ENCODE peak calls at places on chromosomes 16 and 17, in six cellular contexts. One of them, this sample, is unnamed.

GRCh38 chr17:49472527-49472926 is 22.6 kb upstream of the NGFR start:
- DNase-seq in H54: no peak
- DNase-seq in esophagus squamous epithelium: no peak
- DNase-seq in tibial nerve: no peak
- DNase-seq in transverse colon: no peak
- DNase-seq in IMR-90: no peak
- DNase-seq in this sample: no peak

GRCh38 chr17:79280822-79281572 is 206.4 kb downstream of the ENGASE start:
- DNase-seq in H54: no peak
- DNase-seq in esophagus squamous epithelium: no peak
- DNase-seq in tibial nerve: no peak
- DNase-seq in transverse colon: no peak
- DNase-seq in IMR-90: no peak
- DNase-seq in this sample: no peak

GRCh38 chr16:4179020-4179419 is 62.8 kb upstream of the ADCY9 start:
- DNase-seq in H54: peak
- DNase-seq in esophagus squamous epithelium: no peak
- DNase-seq in tibial nerve: no peak
- DNase-seq in transverse colon: peak
- DNase-seq in IMR-90: peak
- DNase-seq in this sample: no peak

GRCh38 chr16:22174642-22175041 is 12.3 kb downstream of the SDR42E2 start:
- DNase-seq in H54: no peak
- DNase-seq in esophagus squamous epithelium: no peak
- DNase-seq in tibial nerve: no peak
- DNase-seq in transverse colon: no peak
- DNase-seq in IMR-90: no peak
- DNase-seq in this sample: no peak

GRCh38 chr17:34581446-34582184 is 2.2 kb downstream of the TMEM132E start:
- DNase-seq in H54: no peak
- DNase-seq in esophagus squamous epithelium: no peak
- DNase-seq in tibial nerve: no peak
- DNase-seq in transverse colon: no peak
- DNase-seq in IMR-90: no peak
- DNase-seq in this sample: no peak

GRCh38 chr17:6684881-6685767 is 28.0 kb downstream of the SLC13A5 start:
- DNase-seq in H54: no peak
- DNase-seq in esophagus squamous epithelium: no peak
- DNase-seq in tibial nerve: no peak
- DNase-seq in transverse colon: no peak
- DNase-seq in IMR-90: no peak
- DNase-seq in this sample: no peak

GRCh38 chr16:8645831-8646230 is 24.3 kb downstream of the METTL22 start:
- DNase-seq in H54: no peak
- DNase-seq in esophagus squamous epithelium: no peak
- DNase-seq in tibial nerve: no peak
- DNase-seq in transverse colon: no peak
- DNase-seq in IMR-90: no peak
- DNase-seq in this sample: no peak

GRCh38 chr17:76458580-76459490 is 5.9 kb upstream of the UBE2O start:
- DNase-seq in H54: peak
- DNase-seq in esophagus squamous epithelium: no peak
- DNase-seq in tibial nerve: no peak
- DNase-seq in transverse colon: peak
- DNase-seq in IMR-90: peak
- DNase-seq in this sample: peak

GRCh38 chr17:62898239-62898864 is 67.7 kb upstream of the TANC2 start:
- DNase-seq in H54: no peak
- DNase-seq in esophagus squamous epithelium: no peak
- DNase-seq in tibial nerve: no peak
- DNase-seq in transverse colon: no peak
- DNase-seq in IMR-90: no peak
- DNase-seq in this sample: no peak

GRCh38 chr17:76530489-76530814 is 7.1 kb downstream of the CYGB start:
- DNase-seq in H54: no peak
- DNase-seq in esophagus squamous epithelium: no peak
- DNase-seq in tibial nerve: no peak
- DNase-seq in transverse colon: no peak
- DNase-seq in IMR-90: no peak
- DNase-seq in this sample: no peak

GRCh38 chr17:62802531-62803205 is 5.4 kb downstream of the MARCHF10 start:
- DNase-seq in H54: no peak
- DNase-seq in esophagus squamous epithelium: no peak
- DNase-seq in tibial nerve: no peak
- DNase-seq in transverse colon: no peak
- DNase-seq in IMR-90: no peak
- DNase-seq in this sample: no peak

GRCh38 chr16:50988441-50988840 is 162.6 kb downstream of the SALL1 start:
- DNase-seq in H54: no peak
- DNase-seq in esophagus squamous epithelium: no peak
- DNase-seq in tibial nerve: no peak
- DNase-seq in transverse colon: no peak
- DNase-seq in IMR-90: no peak
- DNase-seq in this sample: no peak

GRCh38 chr17:72118588-72119279 is 2.1 kb upstream of the SOX9 start:
- DNase-seq in H54: peak
- DNase-seq in esophagus squamous epithelium: no peak
- DNase-seq in tibial nerve: no peak
- DNase-seq in transverse colon: peak
- DNase-seq in IMR-90: peak
- DNase-seq in this sample: peak

GRCh38 chr16:12057276-12057675 is 80.7 kb downstream of the SNX29 start:
- DNase-seq in H54: no peak
- DNase-seq in esophagus squamous epithelium: no peak
- DNase-seq in tibial nerve: no peak
- DNase-seq in transverse colon: peak
- DNase-seq in IMR-90: peak
- DNase-seq in this sample: no peak

GRCh38 chr16:89195521-89196171 is 4.7 kb downstream of the SLC22A31 start:
- DNase-seq in H54: no peak
- DNase-seq in esophagus squamous epithelium: no peak
- DNase-seq in tibial nerve: no peak
- DNase-seq in transverse colon: no peak
- DNase-seq in IMR-90: no peak
- DNase-seq in this sample: no peak

GRCh38 chr16:85626191-85626951 is 13.2 kb downstream of the GSE1 start:
- DNase-seq in H54: no peak
- DNase-seq in esophagus squamous epithelium: no peak
- DNase-seq in tibial nerve: no peak
- DNase-seq in transverse colon: no peak
- DNase-seq in IMR-90: no peak
- DNase-seq in this sample: no peak

GRCh38 chr17:5019475-5019956 is 15.7 kb downstream of the SLC52A1 start:
- DNase-seq in H54: peak
- DNase-seq in esophagus squamous epithelium: no peak
- DNase-seq in tibial nerve: no peak
- DNase-seq in transverse colon: no peak
- DNase-seq in IMR-90: peak
- DNase-seq in this sample: peak

GRCh38 chr16:4272114-4272954 is 489 bp downstream of the TFAP4 start:
- DNase-seq in H54: peak
- DNase-seq in esophagus squamous epithelium: no peak
- DNase-seq in tibial nerve: no peak
- DNase-seq in transverse colon: peak
- DNase-seq in IMR-90: no peak
- DNase-seq in this sample: peak

GRCh38 chr17:58238147-58238634 is at the start of gene LPO:
- DNase-seq in H54: no peak
- DNase-seq in esophagus squamous epithelium: no peak
- DNase-seq in tibial nerve: no peak
- DNase-seq in transverse colon: no peak
- DNase-seq in IMR-90: no peak
- DNase-seq in this sample: no peak

GRCh38 chr16:20850981-20851380 is 44.7 kb downstream of the REXO5 start:
- DNase-seq in H54: no peak
- DNase-seq in esophagus squamous epithelium: no peak
- DNase-seq in tibial nerve: no peak
- DNase-seq in transverse colon: no peak
- DNase-seq in IMR-90: peak
- DNase-seq in this sample: no peak

GRCh38 chr17:888998-889401 is 90.6 kb downstream of the NXN start:
- DNase-seq in H54: no peak
- DNase-seq in esophagus squamous epithelium: no peak
- DNase-seq in tibial nerve: no peak
- DNase-seq in transverse colon: no peak
- DNase-seq in IMR-90: no peak
- DNase-seq in this sample: no peak

GRCh38 chr17:4594406-4595349 is 10.3 kb downstream of the SMTNL2 start:
- DNase-seq in H54: no peak
- DNase-seq in esophagus squamous epithelium: no peak
- DNase-seq in tibial nerve: no peak
- DNase-seq in transverse colon: peak
- DNase-seq in IMR-90: no peak
- DNase-seq in this sample: no peak

GRCh38 chr17:71803656-71804284 is 317.1 kb upstream of the SOX9 start:
- DNase-seq in H54: no peak
- DNase-seq in esophagus squamous epithelium: no peak
- DNase-seq in tibial nerve: no peak
- DNase-seq in transverse colon: no peak
- DNase-seq in IMR-90: no peak
- DNase-seq in this sample: no peak

GRCh38 chr17:65559802-65560627 is 1.4 kb downstream of the AXIN2 start:
- DNase-seq in H54: no peak
- DNase-seq in esophagus squamous epithelium: no peak
- DNase-seq in tibial nerve: peak
- DNase-seq in transverse colon: peak
- DNase-seq in IMR-90: no peak
- DNase-seq in this sample: no peak

DNA sequence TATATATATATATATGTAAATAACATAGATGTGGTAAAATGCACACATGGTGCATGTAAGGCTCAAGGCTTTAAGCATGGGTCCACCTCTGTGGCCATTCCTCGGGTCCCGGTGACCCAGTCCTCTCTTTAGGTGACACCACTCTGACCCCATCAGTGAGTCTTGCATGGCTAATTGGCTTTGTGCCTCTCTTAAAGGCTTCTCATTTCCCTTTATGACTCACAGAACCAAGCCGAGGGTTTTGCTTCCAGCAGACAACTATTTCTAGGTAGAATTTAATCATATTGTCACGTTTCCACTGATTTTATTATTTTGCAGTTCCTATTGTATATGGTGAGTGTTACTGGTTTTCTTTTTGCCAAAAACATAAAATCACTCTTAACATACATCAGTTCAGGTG is 59.7 kb downstream of the PLCG2 start:
- DNase-seq in H54: peak
- DNase-seq in esophagus squamous epithelium: no peak
- DNase-seq in tibial nerve: no peak
- DNase-seq in transverse colon: no peak
- DNase-seq in IMR-90: peak
- DNase-seq in this sample: no peak
- TF ChIP-seq POLR2A in H54: no peak
- TF ChIP-seq POLR2A in esophagus squamous epithelium: no peak
- TF ChIP-seq POLR2A in tibial nerve: no peak
- TF ChIP-seq POLR2A in transverse colon: no peak
- TF ChIP-seq POLR2A in IMR-90: no peak
- TF ChIP-seq POLR2A in this sample: no peak

DNA sequence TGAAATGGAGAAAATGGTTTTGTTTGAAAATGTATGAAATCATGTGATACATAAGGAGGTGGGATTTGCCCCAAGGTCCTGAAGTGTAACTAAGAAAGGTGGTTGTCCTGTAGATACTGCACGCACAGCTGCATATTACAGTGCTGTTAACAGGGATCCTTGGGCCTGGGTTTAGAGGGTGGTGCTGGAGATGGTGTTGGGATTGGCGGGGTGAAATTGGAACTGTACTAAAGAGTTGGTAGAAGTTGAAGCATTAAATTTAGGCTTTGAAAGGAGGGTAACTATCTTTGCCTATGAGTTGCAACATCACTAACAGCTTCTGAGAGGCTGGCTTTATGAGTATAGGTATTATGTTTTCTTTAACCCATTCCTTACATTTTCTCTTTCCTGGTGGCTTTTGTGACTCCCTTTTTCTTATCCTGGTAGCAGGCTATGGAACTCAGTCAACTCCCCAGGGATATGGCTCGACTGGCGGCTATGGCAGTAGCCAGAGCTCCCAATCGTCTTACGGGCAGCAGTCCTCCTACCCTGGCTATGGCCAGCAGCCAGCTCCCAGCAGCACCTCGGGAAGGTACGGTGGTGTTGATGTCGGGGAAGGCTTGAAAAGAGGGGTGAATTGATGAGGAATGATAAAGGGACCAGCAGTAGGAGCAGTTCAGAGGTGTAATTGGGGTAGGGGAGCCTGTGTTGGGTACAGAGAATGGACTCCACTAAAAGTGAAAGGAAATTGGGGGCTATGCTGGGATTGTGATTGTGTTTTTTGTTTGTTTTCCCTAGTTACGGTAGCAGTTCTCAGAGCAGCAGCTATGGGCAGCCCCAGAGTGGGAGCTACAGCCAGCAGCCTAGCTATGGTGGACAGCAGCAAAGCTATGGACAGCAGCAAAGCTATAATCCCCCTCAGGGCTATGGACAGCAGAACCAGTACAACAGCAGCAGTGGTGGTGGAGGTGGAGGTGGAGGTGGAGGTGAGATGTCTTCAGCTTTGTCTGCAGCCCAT is 3.8 kb downstream of the FUS start:
- DNase-seq in H54: no peak
- DNase-seq in esophagus squamous epithelium: no peak
- DNase-seq in tibial nerve: no peak
- DNase-seq in transverse colon: no peak
- DNase-seq in IMR-90: no peak
- DNase-seq in this sample: no peak
- TF ChIP-seq POLR2A in H54: no peak
- TF ChIP-seq POLR2A in esophagus squamous epithelium: no peak
- TF ChIP-seq POLR2A in tibial nerve: no peak
- TF ChIP-seq POLR2A in transverse colon: no peak
- TF ChIP-seq POLR2A in IMR-90: no peak
- TF ChIP-seq POLR2A in this sample: no peak

GRCh38 chr16:15676506-15676905 is 26.5 kb downstream of the NDE1 start:
- DNase-seq in H54: no peak
- DNase-seq in esophagus squamous epithelium: no peak
- DNase-seq in tibial nerve: no peak
- DNase-seq in transverse colon: no peak
- DNase-seq in IMR-90: no peak
- DNase-seq in this sample: no peak

GRCh38 chr16:15671530-15672117 is 21.6 kb downstream of the NDE1 start:
- DNase-seq in H54: no peak
- DNase-seq in esophagus squamous epithelium: no peak
- DNase-seq in tibial nerve: no peak
- DNase-seq in transverse colon: no peak
- DNase-seq in IMR-90: no peak
- DNase-seq in this sample: no peak

GRCh38 chr16:15674571-15674970 is 24.5 kb downstream of the NDE1 start:
- DNase-seq in H54: no peak
- DNase-seq in esophagus squamous epithelium: no peak
- DNase-seq in tibial nerve: no peak
- DNase-seq in transverse colon: no peak
- DNase-seq in IMR-90: no peak
- DNase-seq in this sample: no peak

GRCh38 chr16:15677447-15677846 is 27.4 kb downstream of the NDE1 start:
- DNase-seq in H54: no peak
- DNase-seq in esophagus squamous epithelium: no peak
- DNase-seq in tibial nerve: no peak
- DNase-seq in transverse colon: no peak
- DNase-seq in IMR-90: no peak
- DNase-seq in this sample: no peak

GRCh38 chr16:15672514-15673167 is 22.6 kb downstream of the NDE1 start:
- DNase-seq in H54: peak
- DNase-seq in esophagus squamous epithelium: peak
- DNase-seq in tibial nerve: peak
- DNase-seq in transverse colon: peak
- DNase-seq in IMR-90: peak
- DNase-seq in this sample: peak
- TF ChIP-seq POLR2A in H54: peak
- TF ChIP-seq POLR2A in esophagus squamous epithelium: no peak
- TF ChIP-seq POLR2A in tibial nerve: peak
- TF ChIP-seq POLR2A in transverse colon: no peak
- TF ChIP-seq POLR2A in IMR-90: no peak
- TF ChIP-seq POLR2A in this sample: no peak

GRCh38 chr17:75152971-75153853 is 1.1 kb downstream of the JPT1 start:
- DNase-seq in H54: no peak
- DNase-seq in esophagus squamous epithelium: no peak
- DNase-seq in tibial nerve: no peak
- DNase-seq in transverse colon: peak
- DNase-seq in IMR-90: peak
- DNase-seq in this sample: peak
- TF ChIP-seq POLR2A in H54: no peak
- TF ChIP-seq POLR2A in esophagus squamous epithelium: no peak
- TF ChIP-seq POLR2A in tibial nerve: no peak
- TF ChIP-seq POLR2A in transverse colon: peak
- TF ChIP-seq POLR2A in IMR-90: no peak
- TF ChIP-seq POLR2A in this sample: peak

This sample was measured in A549.